ENCODE peak calls at places on chromosomes 3 and 15, in five cellular contexts. One of them, this sample, is unnamed.

GRCh38 chr15:48861813-48862431 is 16.0 kb upstream of the EID1 start:
- DNase-seq in activated gamma-delta T cell treated with Interleukin-2 at 50 U/mL for 16 hours: peak; percentile 35
- DNase-seq in kidney epithelial cell: no peak
- DNase-seq in OCI-LY7: peak; percentile 77
- DNase-seq in A172: peak; percentile 74
- DNase-seq in this sample: no peak

GRCh38 chr15:69987492-69988482 is 109.9 kb downstream of the TLE3 start:
- DNase-seq in activated gamma-delta T cell treated with Interleukin-2 at 50 U/mL for 16 hours: no peak
- DNase-seq in kidney epithelial cell: no peak
- DNase-seq in OCI-LY7: no peak
- DNase-seq in A172: no peak
- DNase-seq in this sample: peak; percentile 6

GRCh38 chr3:33652736-33653135 is 65.3 kb downstream of the CLASP2 start:
- DNase-seq in activated gamma-delta T cell treated with Interleukin-2 at 50 U/mL for 16 hours: no peak
- DNase-seq in kidney epithelial cell: no peak
- DNase-seq in OCI-LY7: no peak
- DNase-seq in A172: no peak
- DNase-seq in this sample: no peak

GRCh38 chr3:50395070-50395860 is 35.9 kb upstream of the TMEM115 start:
- DNase-seq in activated gamma-delta T cell treated with Interleukin-2 at 50 U/mL for 16 hours: no peak
- DNase-seq in kidney epithelial cell: no peak
- DNase-seq in OCI-LY7: no peak
- DNase-seq in A172: no peak
- DNase-seq in this sample: no peak

GRCh38 chr3:46113608-46114007 is 86.3 kb upstream of the XCR1 start:
- DNase-seq in activated gamma-delta T cell treated with Interleukin-2 at 50 U/mL for 16 hours: no peak
- DNase-seq in kidney epithelial cell: no peak
- DNase-seq in OCI-LY7: no peak
- DNase-seq in A172: peak; percentile 34
- DNase-seq in this sample: no peak

GRCh38 chr3:196164576-196164975 is 46.6 kb downstream of the ZDHHC19 start:
- DNase-seq in activated gamma-delta T cell treated with Interleukin-2 at 50 U/mL for 16 hours: no peak
- DNase-seq in kidney epithelial cell: no peak
- DNase-seq in OCI-LY7: no peak
- DNase-seq in A172: no peak
- DNase-seq in this sample: no peak

GRCh38 chr3:55160241-55160877 is 232.5 kb upstream of the LRTM1 start:
- DNase-seq in activated gamma-delta T cell treated with Interleukin-2 at 50 U/mL for 16 hours: no peak
- DNase-seq in kidney epithelial cell: peak; percentile 98
- DNase-seq in OCI-LY7: peak; percentile 4
- DNase-seq in A172: peak; percentile 99
- DNase-seq in this sample: no peak

GRCh38 chr15:84645496-84645895 is 8.6 kb downstream of the WDR73 start:
- DNase-seq in activated gamma-delta T cell treated with Interleukin-2 at 50 U/mL for 16 hours: no peak
- DNase-seq in kidney epithelial cell: no peak
- DNase-seq in OCI-LY7: no peak
- DNase-seq in A172: no peak
- DNase-seq in this sample: no peak

GRCh38 chr15:64232400-64232799 is 69.6 kb upstream of the PPIB start:
- DNase-seq in activated gamma-delta T cell treated with Interleukin-2 at 50 U/mL for 16 hours: no peak
- DNase-seq in kidney epithelial cell: peak; percentile 68
- DNase-seq in OCI-LY7: no peak
- DNase-seq in A172: peak; percentile 64
- DNase-seq in this sample: no peak

GRCh38 chr3:167776144-167776685 is 40.7 kb downstream of the SERPINI1 start:
- DNase-seq in activated gamma-delta T cell treated with Interleukin-2 at 50 U/mL for 16 hours: no peak
- DNase-seq in kidney epithelial cell: no peak
- DNase-seq in OCI-LY7: no peak
- DNase-seq in A172: peak; percentile 3
- DNase-seq in this sample: no peak

GRCh38 chr15:65303687-65304392 is 637 bp upstream of the RNU5B-1 start:
- DNase-seq in activated gamma-delta T cell treated with Interleukin-2 at 50 U/mL for 16 hours: no peak
- DNase-seq in kidney epithelial cell: no peak
- DNase-seq in OCI-LY7: peak; percentile 44
- DNase-seq in A172: peak; percentile 45
- DNase-seq in this sample: no peak

GRCh38 chr3:12107071-12107713 is 51.5 kb downstream of the TIMP4 start:
- DNase-seq in activated gamma-delta T cell treated with Interleukin-2 at 50 U/mL for 16 hours: no peak
- DNase-seq in kidney epithelial cell: no peak
- DNase-seq in OCI-LY7: no peak
- DNase-seq in A172: no peak
- DNase-seq in this sample: no peak

GRCh38 chr3:56314842-56315241 is 153.4 kb downstream of the ERC2 start:
- DNase-seq in activated gamma-delta T cell treated with Interleukin-2 at 50 U/mL for 16 hours: no peak
- DNase-seq in kidney epithelial cell: peak; percentile 81
- DNase-seq in OCI-LY7: no peak
- DNase-seq in A172: peak; percentile 79
- DNase-seq in this sample: no peak

GRCh38 chr3:177228601-177229190 is 31.4 kb upstream of the TBL1XR1 start:
- DNase-seq in activated gamma-delta T cell treated with Interleukin-2 at 50 U/mL for 16 hours: no peak
- DNase-seq in kidney epithelial cell: no peak
- DNase-seq in OCI-LY7: no peak
- DNase-seq in A172: no peak
- DNase-seq in this sample: no peak

GRCh38 chr3:81440666-81441065 is 320.8 kb downstream of the GBE1 start:
- DNase-seq in activated gamma-delta T cell treated with Interleukin-2 at 50 U/mL for 16 hours: no peak
- DNase-seq in kidney epithelial cell: no peak
- DNase-seq in OCI-LY7: no peak
- DNase-seq in A172: no peak
- DNase-seq in this sample: no peak

GRCh38 chr15:48671381-48672022 is 26.0 kb upstream of the FBN1 start:
- DNase-seq in activated gamma-delta T cell treated with Interleukin-2 at 50 U/mL for 16 hours: no peak
- DNase-seq in kidney epithelial cell: no peak
- DNase-seq in OCI-LY7: no peak
- DNase-seq in A172: no peak
- DNase-seq in this sample: no peak

GRCh38 chr3:52539010-52539653 is 2.7 kb downstream of the UQCC5 start:
- DNase-seq in activated gamma-delta T cell treated with Interleukin-2 at 50 U/mL for 16 hours: no peak
- DNase-seq in kidney epithelial cell: no peak
- DNase-seq in OCI-LY7: no peak
- DNase-seq in A172: no peak
- DNase-seq in this sample: no peak

GRCh38 chr3:172221550-172221949 is 182.2 kb downstream of the FNDC3B start:
- DNase-seq in activated gamma-delta T cell treated with Interleukin-2 at 50 U/mL for 16 hours: no peak
- DNase-seq in kidney epithelial cell: no peak
- DNase-seq in OCI-LY7: no peak
- DNase-seq in A172: peak; percentile 69
- DNase-seq in this sample: no peak

GRCh38 chr15:101773496-101774100 is 29.7 kb upstream of the OR4F6 start:
- DNase-seq in activated gamma-delta T cell treated with Interleukin-2 at 50 U/mL for 16 hours: no peak
- DNase-seq in kidney epithelial cell: no peak
- DNase-seq in OCI-LY7: peak; percentile 11
- DNase-seq in A172: no peak
- DNase-seq in this sample: no peak

GRCh38 chr3:32398531-32398930 is 6.9 kb downstream of the CMTM7 start:
- DNase-seq in activated gamma-delta T cell treated with Interleukin-2 at 50 U/mL for 16 hours: no peak
- DNase-seq in kidney epithelial cell: no peak
- DNase-seq in OCI-LY7: no peak
- DNase-seq in A172: no peak
- DNase-seq in this sample: no peak

GRCh38 chr3:12470680-12471079 is 13.6 kb upstream of the TSEN2 start:
- DNase-seq in activated gamma-delta T cell treated with Interleukin-2 at 50 U/mL for 16 hours: no peak
- DNase-seq in kidney epithelial cell: no peak
- DNase-seq in OCI-LY7: no peak
- DNase-seq in A172: no peak
- DNase-seq in this sample: no peak

GRCh38 chr15:58484794-58485600 is 53.2 kb downstream of the LIPC start:
- DNase-seq in activated gamma-delta T cell treated with Interleukin-2 at 50 U/mL for 16 hours: peak; percentile 32
- DNase-seq in kidney epithelial cell: no peak
- DNase-seq in OCI-LY7: no peak
- DNase-seq in A172: no peak
- DNase-seq in this sample: no peak

GRCh38 chr3:186361612-186362408 is at the start of gene DGKG:
- DNase-seq in activated gamma-delta T cell treated with Interleukin-2 at 50 U/mL for 16 hours: no peak
- DNase-seq in kidney epithelial cell: no peak
- DNase-seq in OCI-LY7: peak; percentile 1
- DNase-seq in A172: no peak
- DNase-seq in this sample: no peak

GRCh38 chr3:64141476-64141875 is 83.8 kb downstream of the PRICKLE2 start:
- DNase-seq in activated gamma-delta T cell treated with Interleukin-2 at 50 U/mL for 16 hours: no peak
- DNase-seq in kidney epithelial cell: no peak
- DNase-seq in OCI-LY7: no peak
- DNase-seq in A172: no peak
- DNase-seq in this sample: no peak

GRCh38 chr3:52176951-52177700 is 20.8 kb upstream of the ALAS1 start:
- DNase-seq in activated gamma-delta T cell treated with Interleukin-2 at 50 U/mL for 16 hours: no peak
- DNase-seq in kidney epithelial cell: no peak
- DNase-seq in OCI-LY7: no peak
- DNase-seq in A172: no peak
- DNase-seq in this sample: no peak

GRCh38 chr3:112136959-112137693 is 4.1 kb upstream of the GCSAM start:
- DNase-seq in activated gamma-delta T cell treated with Interleukin-2 at 50 U/mL for 16 hours: peak; percentile 27
- DNase-seq in kidney epithelial cell: no peak
- DNase-seq in OCI-LY7: peak; percentile 87
- DNase-seq in A172: peak; percentile 42
- DNase-seq in this sample: no peak